ENCODE peak calls at places on chromosomes 6 and 20, in nine cellular contexts. One of them, this sample, is unnamed. For H3K4me1, the result is how much of the 10 kb centered on the place peaks cover.

GRCh38 chr6:145155411-145155810 is 579.9 kb downstream of the EPM2A start:
- DNase-seq in colonic mucosa: no peak
- DNase-seq in NT2/D1: no peak
- DNase-seq in left ventricle myocardium inferior: no peak
- DNase-seq in hepatocyte: no peak
- DNase-seq in lung: no peak
- DNase-seq in PC-9: no peak
- DNase-seq in thoracic aorta: no peak
- DNase-seq in A549: no peak
- DNase-seq in this sample: no peak

GRCh38 chr20:54711061-54711460 is 235.7 kb downstream of the DOK5 start:
- DNase-seq in lung: no peak
- DNase-seq in PC-9: no peak
- DNase-seq in A549: no peak
- DNase-seq in colonic mucosa: no peak
- DNase-seq in NT2/D1: no peak
- DNase-seq in hepatocyte: no peak
- DNase-seq in thoracic aorta: no peak
- DNase-seq in left ventricle myocardium inferior: no peak
- DNase-seq in this sample: no peak

GRCh38 chr6:74946961-74947360 is 258.9 kb downstream of the COL12A1 start:
- DNase-seq in thoracic aorta: no peak
- DNase-seq in NT2/D1: no peak
- DNase-seq in lung: no peak
- DNase-seq in PC-9: no peak
- DNase-seq in left ventricle myocardium inferior: no peak
- DNase-seq in A549: no peak
- DNase-seq in colonic mucosa: no peak
- DNase-seq in hepatocyte: no peak
- DNase-seq in this sample: peak

GRCh38 chr6:132132911-132133639 is 181.9 kb upstream of the CCN2 start:
- DNase-seq in NT2/D1: peak
- DNase-seq in lung: no peak
- DNase-seq in colonic mucosa: no peak
- DNase-seq in left ventricle myocardium inferior: no peak
- DNase-seq in thoracic aorta: no peak
- DNase-seq in hepatocyte: no peak
- DNase-seq in A549: no peak
- DNase-seq in PC-9: no peak
- DNase-seq in this sample: peak

GRCh38 chr6:8875986-8876385 is 440.6 kb upstream of the SLC35B3 start:
- DNase-seq in A549: no peak
- DNase-seq in thoracic aorta: no peak
- DNase-seq in lung: no peak
- DNase-seq in hepatocyte: no peak
- DNase-seq in NT2/D1: no peak
- DNase-seq in PC-9: no peak
- DNase-seq in left ventricle myocardium inferior: no peak
- DNase-seq in colonic mucosa: no peak
- DNase-seq in this sample: no peak

GRCh38 chr6:32096087-32096393 is 13.1 kb downstream of the TNXB start:
- DNase-seq in NT2/D1: no peak
- DNase-seq in colonic mucosa: no peak
- DNase-seq in A549: no peak
- DNase-seq in lung: no peak
- DNase-seq in hepatocyte: no peak
- DNase-seq in PC-9: no peak
- DNase-seq in left ventricle myocardium inferior: no peak
- DNase-seq in thoracic aorta: no peak
- DNase-seq in this sample: no peak

GRCh38 chr6:57029213-57029612 is 17.3 kb upstream of the KIAA1586 start:
- DNase-seq in left ventricle myocardium inferior: no peak
- DNase-seq in lung: no peak
- DNase-seq in thoracic aorta: no peak
- DNase-seq in NT2/D1: no peak
- DNase-seq in A549: no peak
- DNase-seq in hepatocyte: peak
- DNase-seq in PC-9: peak
- DNase-seq in colonic mucosa: no peak
- DNase-seq in this sample: no peak

GRCh38 chr20:48128436-48128835 is 343.2 kb upstream of the SULF2 start:
- DNase-seq in lung: no peak
- DNase-seq in PC-9: no peak
- DNase-seq in NT2/D1: no peak
- DNase-seq in A549: no peak
- DNase-seq in colonic mucosa: no peak
- DNase-seq in left ventricle myocardium inferior: no peak
- DNase-seq in thoracic aorta: no peak
- DNase-seq in hepatocyte: no peak
- DNase-seq in this sample: no peak

GRCh38 chr20:56308036-56308435 is 50.7 kb upstream of the FAM210B start:
- DNase-seq in PC-9: no peak
- DNase-seq in hepatocyte: no peak
- DNase-seq in NT2/D1: no peak
- DNase-seq in colonic mucosa: no peak
- DNase-seq in thoracic aorta: no peak
- DNase-seq in A549: no peak
- DNase-seq in left ventricle myocardium inferior: no peak
- DNase-seq in lung: no peak
- DNase-seq in this sample: no peak

GRCh38 chr20:5602346-5602745 is 147.9 kb upstream of the SHLD1 start:
- DNase-seq in left ventricle myocardium inferior: no peak
- DNase-seq in NT2/D1: no peak
- DNase-seq in thoracic aorta: no peak
- DNase-seq in lung: no peak
- DNase-seq in PC-9: no peak
- DNase-seq in A549: no peak
- DNase-seq in hepatocyte: no peak
- DNase-seq in colonic mucosa: no peak
- DNase-seq in this sample: no peak

GRCh38 chr6:84657486-84657885 is 106.9 kb downstream of the TBX18 start:
- DNase-seq in colonic mucosa: no peak
- DNase-seq in thoracic aorta: no peak
- DNase-seq in lung: no peak
- DNase-seq in left ventricle myocardium inferior: no peak
- DNase-seq in A549: no peak
- DNase-seq in PC-9: no peak
- DNase-seq in hepatocyte: no peak
- DNase-seq in NT2/D1: no peak
- DNase-seq in this sample: no peak

GRCh38 chr6:14265049-14266021 is 147.8 kb downstream of the CD83 start:
- DNase-seq in PC-9: no peak
- DNase-seq in thoracic aorta: no peak
- DNase-seq in lung: no peak
- DNase-seq in left ventricle myocardium inferior: no peak
- DNase-seq in NT2/D1: no peak
- DNase-seq in hepatocyte: no peak
- DNase-seq in A549: no peak
- DNase-seq in colonic mucosa: no peak
- DNase-seq in this sample: no peak

GRCh38 chr6:147806697-147807096 is 298.2 kb downstream of the SAMD5 start:
- DNase-seq in A549: no peak
- DNase-seq in hepatocyte: no peak
- DNase-seq in PC-9: no peak
- DNase-seq in NT2/D1: no peak
- DNase-seq in colonic mucosa: no peak
- DNase-seq in thoracic aorta: no peak
- DNase-seq in left ventricle myocardium inferior: no peak
- DNase-seq in lung: no peak
- DNase-seq in this sample: no peak

GRCh38 chr6:127855542-127856159 is 45.2 kb downstream of the THEMIS start:
- DNase-seq in NT2/D1: no peak
- DNase-seq in A549: peak
- DNase-seq in PC-9: peak
- DNase-seq in left ventricle myocardium inferior: no peak
- DNase-seq in thoracic aorta: no peak
- DNase-seq in lung: no peak
- DNase-seq in colonic mucosa: no peak
- DNase-seq in hepatocyte: peak
- DNase-seq in this sample: no peak

GRCh38 chr6:128482642-128483041 is 37.8 kb downstream of the PTPRK start:
- DNase-seq in colonic mucosa: no peak
- DNase-seq in A549: no peak
- DNase-seq in left ventricle myocardium inferior: no peak
- DNase-seq in thoracic aorta: no peak
- DNase-seq in PC-9: no peak
- DNase-seq in lung: no peak
- DNase-seq in hepatocyte: no peak
- DNase-seq in NT2/D1: no peak
- DNase-seq in this sample: no peak

DNA sequence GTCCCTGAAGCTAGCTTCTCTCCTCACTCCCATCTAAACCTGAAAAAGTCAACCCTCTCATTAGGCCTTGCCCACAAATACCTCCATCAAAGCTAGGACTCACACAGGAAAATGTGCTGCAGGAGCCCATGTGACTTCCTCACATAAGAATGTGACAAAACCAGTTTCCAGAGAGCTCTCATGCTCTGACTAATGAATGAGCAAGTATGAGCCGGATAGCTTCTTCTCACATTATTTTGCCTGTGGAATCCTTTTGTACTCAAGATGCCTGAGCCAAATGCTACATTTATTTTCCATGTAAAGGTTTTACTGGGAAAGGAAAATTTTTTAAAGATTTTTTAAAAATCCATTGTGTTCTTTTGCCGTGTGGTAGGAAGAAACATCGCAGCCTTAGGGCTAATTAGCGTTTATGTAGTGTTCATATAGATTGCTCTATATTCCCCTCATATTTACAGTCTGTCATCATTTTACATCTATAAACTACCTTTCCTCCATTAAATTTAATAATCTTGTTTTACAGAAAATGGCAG is 68.6 kb upstream of the CCN6 start:
- DNase-seq in A549: no peak
- DNase-seq in NT2/D1: no peak
- DNase-seq in thoracic aorta: no peak
- DNase-seq in left ventricle myocardium inferior: no peak
- DNase-seq in colonic mucosa: no peak
- DNase-seq in hepatocyte: peak
- DNase-seq in PC-9: peak
- DNase-seq in lung: peak
- DNase-seq in this sample: peak
- H3K4me1 ChIP-seq in A549: under half
- H3K4me1 ChIP-seq in NT2/D1: under half
- H3K4me1 ChIP-seq in thoracic aorta: under half
- H3K4me1 ChIP-seq in left ventricle myocardium inferior: under half
- H3K4me1 ChIP-seq in colonic mucosa: under half
- H3K4me1 ChIP-seq in hepatocyte: under half
- H3K4me1 ChIP-seq in PC-9: half or more
- H3K4me1 ChIP-seq in lung: under half
- H3K4me1 ChIP-seq in this sample: under half

GRCh38 chr6:107565165-107565723 is 75.3 kb downstream of the SOBP start:
- DNase-seq in lung: no peak
- DNase-seq in thoracic aorta: no peak
- DNase-seq in A549: no peak
- DNase-seq in hepatocyte: no peak
- DNase-seq in NT2/D1: no peak
- DNase-seq in colonic mucosa: no peak
- DNase-seq in left ventricle myocardium inferior: no peak
- DNase-seq in PC-9: no peak
- DNase-seq in this sample: no peak
- H3K4me3 ChIP-seq in lung: no peak
- H3K4me3 ChIP-seq in thoracic aorta: no peak
- H3K4me3 ChIP-seq in A549: no peak
- H3K4me3 ChIP-seq in hepatocyte: no peak
- H3K4me3 ChIP-seq in NT2/D1: no peak
- H3K4me3 ChIP-seq in colonic mucosa: no peak
- H3K4me3 ChIP-seq in left ventricle myocardium inferior: no peak
- H3K4me3 ChIP-seq in PC-9: no peak
- H3K4me3 ChIP-seq in this sample: no peak

DNA sequence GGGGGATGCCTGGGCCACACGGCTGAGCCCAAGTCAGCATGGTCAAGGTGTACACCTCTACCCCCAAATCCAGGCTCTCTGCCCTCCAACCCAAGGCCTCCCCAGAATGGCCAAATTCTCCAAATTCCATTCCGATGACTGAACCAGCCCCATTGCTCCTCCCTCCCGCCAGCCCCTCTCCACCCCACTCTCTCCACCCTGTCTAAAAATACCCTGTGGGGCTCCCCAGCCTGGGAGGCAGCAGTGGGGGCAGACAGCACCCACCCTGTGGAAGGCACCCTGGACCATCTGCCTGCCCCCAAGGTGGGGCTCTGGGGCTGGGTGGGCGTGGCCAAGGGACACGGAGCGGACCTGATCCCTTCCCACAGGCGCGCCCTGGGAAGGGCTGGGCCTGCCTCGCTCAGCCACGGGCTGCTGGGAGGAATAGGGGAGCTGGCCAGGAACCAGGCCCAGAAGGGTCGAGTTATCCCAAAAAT is 11.4 kb downstream of the TEAD3 start:
- DNase-seq in thoracic aorta: no peak
- DNase-seq in colonic mucosa: peak
- DNase-seq in NT2/D1: no peak
- DNase-seq in PC-9: peak
- DNase-seq in hepatocyte: peak
- DNase-seq in A549: no peak
- DNase-seq in left ventricle myocardium inferior: no peak
- DNase-seq in lung: peak
- DNase-seq in this sample: peak
- H3K4me1 ChIP-seq in thoracic aorta: under half
- H3K4me1 ChIP-seq in colonic mucosa: under half
- H3K4me1 ChIP-seq in NT2/D1: under half
- H3K4me1 ChIP-seq in PC-9: half or more
- H3K4me1 ChIP-seq in hepatocyte: half or more
- H3K4me1 ChIP-seq in A549: under half
- H3K4me1 ChIP-seq in left ventricle myocardium inferior: half or more
- H3K4me1 ChIP-seq in lung: under half
- H3K4me1 ChIP-seq in this sample: half or more

DNA sequence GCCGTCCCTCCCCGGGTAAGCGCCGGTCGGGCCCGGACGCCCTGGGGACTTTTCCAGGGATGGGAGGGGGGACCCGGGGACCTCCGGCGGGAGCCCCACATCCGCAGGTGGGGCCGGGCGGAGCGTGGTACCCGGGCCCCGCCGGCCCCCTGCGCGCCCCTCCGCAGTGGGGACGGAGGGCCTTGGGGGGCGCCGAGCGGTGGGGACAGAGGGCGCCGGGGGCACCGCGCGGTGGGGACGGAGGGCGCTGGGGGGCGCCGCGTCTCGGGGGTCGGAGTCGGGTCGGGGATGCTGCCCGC is 267 bp downstream of the PLEKHG1 start:
- DNase-seq in lung: no peak
- DNase-seq in NT2/D1: no peak
- DNase-seq in hepatocyte: no peak
- DNase-seq in colonic mucosa: no peak
- DNase-seq in thoracic aorta: no peak
- DNase-seq in PC-9: no peak
- DNase-seq in left ventricle myocardium inferior: no peak
- DNase-seq in A549: no peak
- DNase-seq in this sample: no peak
- H3K4me3 ChIP-seq in lung: peak
- H3K4me3 ChIP-seq in NT2/D1: peak
- H3K4me3 ChIP-seq in hepatocyte: peak
- H3K4me3 ChIP-seq in colonic mucosa: peak
- H3K4me3 ChIP-seq in thoracic aorta: peak
- H3K4me3 ChIP-seq in PC-9: peak
- H3K4me3 ChIP-seq in left ventricle myocardium inferior: peak
- H3K4me3 ChIP-seq in A549: peak
- H3K4me3 ChIP-seq in this sample: peak